ENCODE peak calls at places on chromosomes 1 and 21, in six cellular contexts. G, W, I, D, U and E are unnamed samples.

GRCh38 chr1:54842206-54842915 is 41.2 kb upstream of the TTC22 start:
- DNase-seq in G (no peak), D (no peak), I (peak; percentile 32), W (no peak), U (no peak), E (no peak)

GRCh38 chr1:101388904-101389546 is 152.2 kb downstream of the S1PR1 start:
- DNase-seq in U (no peak), W (no peak), I (no peak), D (no peak), G (no peak), E (no peak)

GRCh38 chr1:111948209-111949131 is 41.0 kb downstream of the KCND3 start:
- DNase-seq in U (no peak), G (no peak), D (no peak), I (peak; percentile 79), W (no peak), E (no peak)

GRCh38 chr1:37362990-37363389 is 111.4 kb upstream of the ZC3H12A start:
- DNase-seq in G (no peak), U (no peak), W (no peak), D (no peak), I (peak; percentile 77), E (no peak)

GRCh38 chr1:174971902-174972301 is 27.8 kb upstream of the CACYBP start:
- DNase-seq in G (no peak), U (no peak), W (no peak), I (no peak), D (no peak), E (no peak)

GRCh38 chr1:241738710-241739109 is 86.6 kb downstream of the WDR64 start:
- DNase-seq in U (no peak), G (no peak), I (no peak), D (no peak), W (no peak), E (no peak)

GRCh38 chr1:2126331-2127180 is 68.0 kb downstream of the FAAP20 start:
- DNase-seq in I (no peak), D (no peak), G (no peak), W (no peak), U (no peak), E (no peak)

GRCh38 chr1:150807257-150807637 is 813 bp downstream of the CTSK start:
- DNase-seq in W (no peak), D (no peak), G (no peak), U (no peak), I (no peak), E (no peak)

GRCh38 chr1:26862781-26863676 is at the start of gene SFN:
- DNase-seq in D (peak; percentile 95), U (peak; percentile 44), G (no peak), I (peak; percentile 97), W (peak; percentile 87), E (no peak)

GRCh38 chr1:17292299-17293198 is 15.4 kb upstream of the PADI4 start:
- DNase-seq in D (no peak), U (no peak), W (no peak), G (no peak), I (no peak), E (no peak)

GRCh38 chr1:183589836-183590224 is 429 bp downstream of the NCF2 start:
- DNase-seq in W (no peak), U (no peak), G (no peak), I (no peak), D (no peak), E (no peak)

GRCh38 chr1:116513956-116514355 is 56.9 kb downstream of the CD58 start:
- DNase-seq in W (no peak), D (no peak), G (no peak), U (no peak), I (no peak), E (no peak)

GRCh38 chr1:92817986-92818764 is 13.7 kb upstream of the RPL5 start:
- DNase-seq in D (peak; percentile 46), I (peak; percentile 72), W (no peak), G (no peak), U (no peak), E (no peak)

GRCh38 chr1:115114308-115114707 is 25.0 kb upstream of the TSPAN2 start:
- DNase-seq in W (no peak), G (no peak), I (no peak), D (no peak), U (no peak), E (no peak)

GRCh38 chr1:79741720-79742421 is 735.3 kb upstream of the ADGRL4 start:
- DNase-seq in I (no peak), D (no peak), W (no peak), G (no peak), U (no peak), E (no peak)

GRCh38 chr1:108708726-108709660 is 3.7 kb upstream of the FNDC7 start:
- DNase-seq in U (peak; percentile 73), D (peak; percentile 44), W (no peak), G (peak; percentile 24), I (peak; percentile 85), E (no peak)

GRCh38 chr1:151843398-151843797 is 3.8 kb upstream of the C2CD4D start:
- DNase-seq in D (no peak), U (no peak), G (no peak), I (no peak), W (no peak), E (no peak)

GRCh38 chr1:199937161-199937560 is 90.3 kb upstream of the NR5A2 start:
- DNase-seq in W (no peak), D (no peak), I (no peak), G (no peak), U (no peak), E (no peak)

GRCh38 chr1:245270972-245271371 is 116.2 kb downstream of the KIF26B start:
- DNase-seq in G (no peak), D (no peak), U (no peak), W (no peak), I (no peak), E (no peak)

GRCh38 chr1:165900576-165901380 is 73.4 kb downstream of the UCK2 start:
- DNase-seq in I (peak; percentile 43), D (no peak), W (no peak), G (no peak), U (no peak), E (no peak)

GRCh38 chr1:92851729-92852128 is 19.9 kb downstream of the RPL5 start:
- DNase-seq in W (no peak), G (no peak), I (no peak), D (no peak), U (no peak), E (no peak)

GRCh38 chr1:108107658-108108057 is 92.5 kb downstream of the SLC25A24 start:
- DNase-seq in G (no peak), W (no peak), U (peak; percentile 33), D (peak; percentile 18), I (no peak), E (no peak)

GRCh38 chr1:232211149-232211548 is 418.8 kb downstream of the SIPA1L2 start:
- DNase-seq in I (peak; percentile 89), W (no peak), U (no peak), G (no peak), D (peak; percentile 16), E (no peak)

GRCh38 chr1:2272686-2273400 is 44.7 kb downstream of the SKI start:
- DNase-seq in I (no peak), G (no peak), U (no peak), W (no peak), D (no peak), E (no peak)

GRCh38 chr1:167110586-167110985 is 16.7 kb downstream of the STYXL2 start:
- DNase-seq in I (no peak), U (no peak), W (no peak), D (no peak), G (no peak), E (no peak)

GRCh38 chr1:185666582-185666981 is 67.6 kb upstream of the HMCN1 start:
- DNase-seq in G (no peak), D (no peak), W (no peak), I (no peak), U (no peak), E (no peak)
- H3K4me3 ChIP-seq in G (no peak overlapping the region), D (no peak overlapping the region), W (no peak overlapping the region), I (no peak overlapping the region), U (no peak overlapping the region), E (no peak overlapping the region)

GRCh38 chr21:38660333-38661295 is 145.1 kb upstream of the ETS2 start:
- DNase-seq in G (no peak), W (no peak), D (no peak), U (no peak), I (peak; percentile 67), E (no peak)

GRCh38 chr21:38663282-38663681 is 142.4 kb upstream of the ETS2 start:
- DNase-seq in I (no peak), G (no peak), U (no peak), W (no peak), D (no peak), E (no peak)

GRCh38 chr21:38659936-38660332 is 145.8 kb upstream of the ETS2 start:
- DNase-seq in D (no peak), I (no peak), U (no peak), G (no peak), W (no peak), E (no peak)

GRCh38 chr21:38662224-38662568 is 143.5 kb upstream of the ETS2 start:
- DNase-seq in W (no peak), G (no peak), D (no peak), U (no peak), I (no peak), E (no peak)

GRCh38 chr21:38661296-38662223 is 144.2 kb upstream of the ETS2 start:
- DNase-seq in G (no peak), W (no peak), D (peak; percentile 4), U (no peak), I (peak; percentile 74), E (peak; percentile 26)
- H3K27ac ChIP-seq in G (no peak overlapping the region), W (no peak overlapping the region), D (no peak overlapping the region), U (no peak overlapping the region), I (no peak overlapping the region), E (no peak overlapping the region)

DNA sequence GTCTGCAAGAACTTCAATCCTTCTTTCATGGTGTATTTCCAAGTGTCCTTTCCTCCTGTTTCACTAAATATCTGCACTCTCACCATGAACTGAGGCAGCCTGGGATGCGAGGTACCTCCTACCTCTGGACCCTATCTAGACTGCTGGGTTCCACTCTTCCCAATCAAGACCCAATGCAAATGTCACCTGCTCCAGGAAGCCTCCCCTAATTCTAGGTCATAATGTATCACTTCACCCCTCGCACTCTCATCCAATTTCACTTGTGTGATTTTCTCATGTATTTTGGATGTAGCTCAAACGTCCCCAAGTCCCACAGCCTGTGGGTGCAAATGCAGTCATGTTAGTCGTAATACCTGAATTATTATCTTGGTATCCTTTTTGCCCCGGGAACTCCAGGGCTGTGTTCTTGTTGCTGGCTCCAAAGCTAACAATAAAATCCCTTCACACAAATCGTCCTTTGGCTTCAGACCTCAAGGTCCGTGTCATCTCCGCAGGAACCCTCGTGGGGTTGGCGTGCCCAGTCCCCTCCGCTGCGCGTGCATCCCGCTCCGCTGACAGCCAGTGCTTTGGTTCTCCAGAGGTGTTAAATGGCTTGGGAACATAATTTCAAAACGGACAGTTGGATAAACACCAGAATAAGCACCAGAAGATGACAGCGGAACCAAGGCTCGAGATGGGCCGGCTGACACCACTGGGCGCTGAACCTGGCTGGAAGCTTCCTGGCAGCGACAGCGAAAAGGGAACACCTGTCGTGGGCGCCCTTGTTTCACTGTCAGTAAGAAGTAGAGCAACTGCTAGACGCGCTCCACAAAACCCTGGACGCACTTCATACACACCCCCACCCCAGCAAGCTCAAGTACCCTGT is 1.0 kb upstream of the BACH1 start:
- DNase-seq in I (no peak), U (peak; percentile 20), W (no peak), G (no peak), D (no peak), E (no peak)
- H3K4me3 ChIP-seq in I (peak overlapping the region; percentile 69), U (peak overlapping the region; percentile 68), W (no peak overlapping the region), G (peak overlapping the region; percentile 71), D (peak overlapping the region; percentile 94), E (peak overlapping the region; percentile 58)

DNA sequence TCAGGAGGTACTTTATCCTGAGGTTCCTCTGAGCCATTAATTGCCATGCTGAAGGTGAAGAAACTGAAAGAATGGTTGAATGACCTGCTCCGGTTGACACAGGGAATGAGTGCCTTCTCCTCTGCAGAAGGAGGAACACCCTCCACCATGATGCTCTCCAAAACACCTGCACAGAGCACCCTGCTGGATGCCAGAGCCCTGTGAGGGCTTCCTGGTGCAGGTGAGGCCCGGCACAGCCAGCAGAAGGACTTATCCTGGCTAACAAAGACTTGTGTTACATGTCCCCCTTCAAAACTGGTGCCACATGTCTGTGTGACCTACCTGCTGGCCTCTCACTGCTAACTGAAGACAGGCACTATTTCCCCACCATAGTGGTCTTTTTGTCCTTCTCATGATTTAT is 14.3 kb upstream of the LBR start:
- DNase-seq in W (no peak), U (no peak), G (no peak), I (no peak), D (no peak), E (no peak)
- H3K27ac ChIP-seq in W (no peak overlapping the region), U (no peak overlapping the region), G (peak overlapping the region; percentile 49), I (no peak overlapping the region), D (peak overlapping the region; percentile 29), E (no peak overlapping the region)